ENCODE peak calls at places on chromosome 13, in six cellular contexts. F, P, G, S, Z and R are unnamed samples.

GRCh38 chr13:97234742-97235141 is 12.6 kb downstream of the MBNL2 start:
- DNase-seq in Z (no peak), S (no peak), F (no peak), P (no peak), G (no peak), R (no peak)

GRCh38 chr13:79659161-79659560 is 178.2 kb downstream of the NDFIP2 start:
- DNase-seq in G (peak), P (no peak), F (no peak), Z (peak), S (no peak), R (no peak)

GRCh38 chr13:24671367-24672117 is 8.7 kb upstream of the ATP12A start:
- DNase-seq in S (peak), F (no peak), G (no peak), Z (no peak), P (peak), R (no peak)

GRCh38 chr13:20109037-20109436 is 51.8 kb downstream of the GJA3 start:
- DNase-seq in S (no peak), F (no peak), G (no peak), Z (no peak), P (no peak), R (no peak)

GRCh38 chr13:78736142-78736541 is 77.2 kb upstream of the OBI1 start:
- DNase-seq in S (no peak), G (no peak), F (no peak), P (no peak), Z (no peak), R (no peak)

GRCh38 chr13:99237981-99238662 is 20.1 kb downstream of the GPR18 start:
- DNase-seq in G (no peak), S (no peak), F (no peak), P (no peak), Z (no peak), R (no peak)

GRCh38 chr13:43304945-43305344 is 281.6 kb downstream of the DNAJC15 start:
- DNase-seq in F (no peak), G (no peak), Z (no peak), S (no peak), P (no peak), R (no peak)

GRCh38 chr13:112928958-112929777 is 39.8 kb upstream of the MCF2L start:
- DNase-seq in G (no peak), P (no peak), F (no peak), Z (no peak), S (no peak), R (no peak)

GRCh38 chr13:42883142-42883541 is 101.8 kb downstream of the FAM216B start:
- DNase-seq in P (no peak), G (no peak), S (no peak), Z (no peak), F (no peak), R (no peak)

GRCh38 chr13:46738055-46738454 is 58.9 kb downstream of the ESD start:
- DNase-seq in F (no peak), G (no peak), Z (no peak), S (no peak), P (no peak), R (no peak)